ENCODE peak calls at places on chromosomes 4 and X, in four cellular contexts. B is tibial artery, K is spleen, H is cardiac fibroblast. E is an unnamed sample.

GRCh38 chr4:118814901-118815300 is 21.0 kb downstream of the SEC24D start:
- DNase-seq in H (no peak), B (no peak), K (no peak), E (no peak)

GRCh38 chr4:67935888-67936287 is 27.4 kb downstream of the TMPRSS11A start:
- DNase-seq in B (no peak), H (no peak), K (no peak), E (no peak)

GRCh38 chr4:90293320-90293719 is 166.1 kb downstream of the CCSER1 start:
- DNase-seq in K (no peak), H (peak; percentile 43), B (no peak), E (peak; percentile 32)

GRCh38 chr4:184217569-184218131 is at the start of gene ENPP6:
- DNase-seq in H (no peak), K (no peak), B (no peak), E (no peak)

GRCh38 chr4:85607624-85608023 is 132.7 kb downstream of the ARHGAP24 start:
- DNase-seq in B (no peak), H (no peak), K (peak; percentile 83), E (no peak)

GRCh38 chr4:152159773-152160172 is 376.1 kb downstream of the FBXW7 start:
- DNase-seq in H (no peak), B (no peak), K (no peak), E (no peak)

GRCh38 chr4:44563496-44563895 is 87.9 kb downstream of the YIPF7 start:
- DNase-seq in B (no peak), H (no peak), K (no peak), E (peak; percentile 6)

GRCh38 chr4:73589261-73589847 is 30.9 kb downstream of the RASSF6 start:
- DNase-seq in H (peak; percentile 91), B (no peak), K (no peak), E (peak; percentile 52)

GRCh38 chrX:149939271-149940014 is 1.2 kb upstream of the EOLA2 start:
- DNase-seq in B (peak; percentile 93), K (peak; percentile 97), H (peak; percentile 93), E (peak; percentile 89)

GRCh38 chrX:105635794-105636193 is 186.5 kb upstream of the NRK start:
- DNase-seq in H (no peak), B (no peak), K (no peak), E (peak; percentile 81)

GRCh38 chrX:72714471-72714916 is 388 bp upstream of the PHKA1 start:
- DNase-seq in B (peak; percentile 76), K (peak; percentile 75), H (peak; percentile 71), E (peak; percentile 73)

GRCh38 chr4:2500547-2500946 is 31.6 kb downstream of the RNF4 start:
- DNase-seq in K (no peak), H (no peak), B (no peak), E (no peak)

GRCh38 chrX:99800016-99800415 is 610.1 kb downstream of the PCDH19 start:
- DNase-seq in B (no peak), H (no peak), K (no peak), E (no peak)

GRCh38 chr4:4386296-4386735 is 586 bp upstream of the NSG1 start:
- DNase-seq in K (no peak), B (no peak), H (peak; percentile 26), E (no peak)

GRCh38 chr4:136355970-136356369 is 1176.3 kb downstream of the PCDH18 start:
- DNase-seq in K (no peak), B (no peak), H (no peak), E (no peak)

GRCh38 chrX:94288325-94288724 is 614.3 kb downstream of the FAM133A start:
- DNase-seq in H (no peak), B (no peak), K (no peak), E (peak; percentile 2)

GRCh38 chr4:145878501-145879435 is 59.9 kb downstream of the ZNF827 start:
- DNase-seq in H (peak; percentile 65), K (no peak), B (no peak), E (no peak)

GRCh38 chrX:105552395-105552794 is 269.9 kb upstream of the NRK start:
- DNase-seq in K (no peak), B (no peak), H (peak; percentile 83), E (peak; percentile 88)

GRCh38 chr4:98092833-98093439 is 50.3 kb downstream of the STPG2 start:
- DNase-seq in B (no peak), K (no peak), H (peak; percentile 41), E (peak; percentile 44)

GRCh38 chrX:104130808-104131207 is 18.5 kb downstream of the ZCCHC18 start:
- DNase-seq in H (no peak), B (no peak), K (no peak), E (no peak)

GRCh38 chrX:69109706-69110635 is 55.3 kb downstream of the PJA1 start:
- DNase-seq in H (no peak), K (no peak), B (no peak), E (peak; percentile 93)

GRCh38 chr4:88008133-88008621 is 742 bp downstream of the PKD2 start:
- DNase-seq in K (peak; percentile 84), B (peak; percentile 54), H (peak; percentile 58), E (peak; percentile 35)

GRCh38 chr4:17817027-17817426 is 6.2 kb downstream of the NCAPG start:
- DNase-seq in B (no peak), H (peak; percentile 84), K (no peak), E (peak; percentile 48)

GRCh38 chr4:11505225-11505971 is 76.7 kb upstream of the HS3ST1 start:
- DNase-seq in K (no peak), B (no peak), H (peak; percentile 70), E (peak; percentile 95)

GRCh38 chr4:134200811-134201215 is 776 bp downstream of the PABPC4L start:
- DNase-seq in H (no peak), K (peak; percentile 66), B (no peak), E (no peak)

GRCh38 chrX:68935362-68935761 is 106.5 kb downstream of the EFNB1 start:
- DNase-seq in B (no peak), K (no peak), H (no peak), E (peak; percentile 30)

GRCh38 chr4:184348311-184349233 is 125.8 kb downstream of the IRF2 start:
- DNase-seq in H (peak; percentile 24), B (no peak), K (no peak), E (no peak)

GRCh38 chr4:83569967-83570366 is 34.1 kb downstream of the GPAT3 start:
- DNase-seq in B (no peak), H (no peak), K (no peak), E (peak; percentile 44)

GRCh38 chrX:139759637-139760036 is 51.7 kb upstream of the MCF2 start:
- DNase-seq in K (no peak), H (peak; percentile 51), B (no peak), E (peak; percentile 56)

GRCh38 chrX:146481735-146482134 is 327.8 kb upstream of the CXorf51B start:
- DNase-seq in K (no peak), H (no peak), B (no peak), E (no peak)

GRCh38 chr4:85925071-85925470 is 434.8 kb downstream of the MAPK10 start:
- DNase-seq in K (no peak), B (no peak), H (no peak), E (no peak)

GRCh38 chr4:98319021-98319420 is 57.8 kb downstream of the RAP1GDS1 start:
- DNase-seq in B (no peak), K (no peak), H (no peak), E (no peak)

GRCh38 chr4:78529569-78530209 is 21.9 kb upstream of the ANXA3 start:
- DNase-seq in H (peak; percentile 80), B (no peak), K (no peak), E (peak; percentile 79)
- H3K4me3 ChIP-seq in H (no peak overlapping the region), B (no peak overlapping the region), K (no peak overlapping the region), E (no peak overlapping the region)

DNA sequence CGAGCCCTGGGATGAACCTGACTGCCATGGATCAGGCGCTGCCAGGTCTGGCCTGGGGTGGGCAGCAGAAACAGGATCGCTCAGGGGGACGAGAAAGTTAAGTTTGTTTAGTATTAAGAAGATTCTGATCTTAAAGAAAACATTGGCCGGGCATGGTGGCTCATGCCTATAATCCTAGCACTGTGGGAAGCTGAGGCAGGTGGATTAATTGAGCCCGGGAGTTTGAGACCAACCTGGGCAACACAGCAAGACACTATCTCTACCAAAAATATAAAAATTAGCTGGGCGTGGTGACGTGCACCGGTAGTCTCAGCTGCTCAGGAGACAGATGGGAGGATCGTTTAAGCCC is 696 bp upstream of the FLNA start:
- DNase-seq in H (no peak), K (no peak), B (no peak), E (no peak)
- H3K4me3 ChIP-seq in H (no peak overlapping the region), K (peak overlapping the region; percentile 91), B (peak overlapping the region; percentile 85), E (peak overlapping the region; percentile 64)

GRCh38 chrX:28946846-28947245 is 359.6 kb downstream of the IL1RAPL1 start:
- DNase-seq in H (no peak), B (no peak), K (no peak), E (no peak)
- H3K4me3 ChIP-seq in H (no peak overlapping the region), B (no peak overlapping the region), K (no peak overlapping the region), E (no peak overlapping the region)

GRCh38 chr4:158536833-158537232 is 15.2 kb downstream of the RXFP1 start:
- DNase-seq in H (no peak), K (no peak), B (no peak), E (no peak)

GRCh38 chr4:158538176-158538575 is 16.5 kb downstream of the RXFP1 start:
- DNase-seq in K (no peak), H (peak; percentile 79), B (no peak), E (no peak)

GRCh38 chr4:158540125-158540907 is 18.6 kb downstream of the RXFP1 start:
- DNase-seq in H (peak; percentile 40), B (no peak), K (no peak), E (peak; percentile 76)

GRCh38 chr4:158538911-158539310 is 17.2 kb downstream of the RXFP1 start:
- DNase-seq in H (no peak), B (no peak), K (no peak), E (no peak)

DNA sequence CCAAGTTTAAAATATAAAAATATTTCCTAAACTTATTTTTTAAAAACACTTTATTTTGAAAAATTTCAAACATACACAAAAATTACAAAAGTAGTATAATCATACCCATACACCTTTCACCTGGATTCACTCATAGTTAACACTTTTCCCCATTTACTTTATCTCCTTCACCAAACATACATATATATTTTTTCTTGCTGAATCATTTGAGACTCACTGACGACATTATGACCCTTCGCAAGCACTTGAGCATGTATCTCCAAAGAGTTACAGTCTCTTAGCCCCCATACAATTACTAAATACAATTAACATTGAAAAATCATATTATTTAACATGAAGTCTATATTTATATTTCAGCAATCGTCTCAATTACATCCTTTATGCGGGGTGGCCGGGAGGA is 19.8 kb downstream of the RXFP1 start:
- DNase-seq in H (no peak), K (no peak), B (no peak), E (peak; percentile 34)
- H3K4me3 ChIP-seq in H (no peak overlapping the region), K (no peak overlapping the region), B (no peak overlapping the region), E (no peak overlapping the region)

GRCh38 chr4:34826660-34827059 is 1417.7 kb downstream of the ARAP2 start:
- DNase-seq in H (no peak), K (no peak), B (no peak), E (no peak)
- H3K4me3 ChIP-seq in H (no peak overlapping the region), K (no peak overlapping the region), B (no peak overlapping the region), E (no peak overlapping the region)

E was measured in PC-3.